ENCODE peak calls at places on chromosome 13, in seven cellular contexts. Z is memory B cell; D is natural killer cell treated with Interleukin-12 subunit alpha and Interleukin-12 subunit beta and Interleukin-15 and Interleukin-18, amount 100 ng/mL, for 72 hours; O is posterior cingulate gyrus; Q is stimulated activated CD4-positive, alpha-beta T cell treated with anti-CD3 and anti-CD28 coated beads, Interleukin-2, amount 100 ng/mL, for 48 hours; H is NCI-H1436 treated with DMSO at 0.1 percent for 48 hours; W is stimulated activated CD8-positive, alpha-beta memory T cell treated with anti-CD3 and anti-CD28 coated beads, Interleukin-15, amount 100 ng/mL, for 24 hours. K is an unnamed sample.
A peak's percentile ranks its signal among the peaks of the same experiment; 100 is the strongest.

GRCh38 chr13:93775507-93776108 is 549.0 kb downstream of the GPC6 start:
- DNase-seq in Z (no peak), D (no peak), O (no peak), Q (no peak), H (no peak), W (no peak), K (no peak)

GRCh38 chr13:45792827-45793303 is 58.7 kb downstream of the SIAH3 start:
- DNase-seq in Z (no peak), D (no peak), O (no peak), Q (no peak), H (no peak), W (no peak), K (no peak)

GRCh38 chr13:99288069-99288468 is 19.1 kb downstream of the GPR183 start:
- DNase-seq in Z (no peak), D (peak; percentile 78), O (no peak), Q (no peak), H (no peak), W (no peak), K (no peak)

GRCh38 chr13:72535076-72535475 is 192.4 kb downstream of the MZT1 start:
- DNase-seq in Z (no peak), D (no peak), O (no peak), Q (no peak), H (no peak), W (no peak), K (no peak)

GRCh38 chr13:112245179-112245724 is 130.9 kb upstream of the SPACA7 start:
- DNase-seq in Z (no peak), D (no peak), O (no peak), Q (no peak), H (no peak), W (no peak), K (no peak)

GRCh38 chr13:76307157-76307556 is 579.0 kb downstream of the KCTD12 start:
- DNase-seq in Z (no peak), D (no peak), O (no peak), Q (no peak), H (no peak), W (no peak), K (peak; percentile 4)

GRCh38 chr13:60662595-60662994 is 265.6 kb downstream of the TDRD3 start:
- DNase-seq in Z (no peak), D (no peak), O (no peak), Q (no peak), H (no peak), W (no peak), K (no peak)

GRCh38 chr13:23866420-23867026 is 22.7 kb downstream of the MIPEP start:
- DNase-seq in Z (no peak), D (no peak), O (no peak), Q (no peak), H (no peak), W (no peak), K (no peak)

GRCh38 chr13:30752991-30753616 is 17.8 kb downstream of the ALOX5AP start:
- DNase-seq in Z (no peak), D (no peak), O (no peak), Q (no peak), H (no peak), W (no peak), K (no peak)

GRCh38 chr13:105991622-105992254 is 543.7 kb downstream of the EFNB2 start:
- DNase-seq in Z (no peak), D (no peak), O (no peak), Q (no peak), H (no peak), W (no peak), K (no peak)

GRCh38 chr13:79870766-79871165 is 389.8 kb downstream of the NDFIP2 start:
- DNase-seq in Z (no peak), D (no peak), O (no peak), Q (no peak), H (no peak), W (no peak), K (peak; percentile 10)

K was measured in endothelial cell of umbilical vein.